ENCODE peak calls at places on chromosome 4, in seven cellular contexts. M is GM12892, K is dermis blood vessel endothelial cell, J is astrocyte of the spinal cord, U is astrocyte, H is iris pigment epithelial cell, Y is NCI-H69. O is an unnamed sample.

GRCh38 chr4:18069806-18070205 is 48.3 kb upstream of the LCORL start:
- DNase-seq in J (no peak), U (no peak), Y (no peak), K (peak; percentile 65), H (no peak), M (no peak), O (no peak)

GRCh38 chr4:3814026-3814570 is 47.9 kb downstream of the ADRA2C start:
- DNase-seq in J (no peak), H (no peak), M (no peak), U (no peak), Y (no peak), K (no peak), O (no peak)

GRCh38 chr4:183082053-183082452 is 17.0 kb upstream of the WWC2 start:
- DNase-seq in Y (peak; percentile 57), H (no peak), J (no peak), U (no peak), M (no peak), K (no peak), O (no peak)

GRCh38 chr4:145440292-145441007 is 41.2 kb upstream of the SMAD1 start:
- DNase-seq in K (peak; percentile 26), M (no peak), J (no peak), Y (no peak), H (no peak), U (no peak), O (no peak)

GRCh38 chr4:75038376-75038775 is 105.5 kb downstream of the PARM1 start:
- DNase-seq in K (no peak), M (no peak), Y (no peak), J (no peak), H (no peak), U (no peak), O (no peak)

GRCh38 chr4:150123073-150123472 is 44.8 kb downstream of the DCLK2 start:
- DNase-seq in J (no peak), M (no peak), Y (no peak), H (no peak), K (no peak), U (no peak), O (no peak)

GRCh38 chr4:110633358-110634319 is 10.8 kb upstream of the PITX2 start:
- DNase-seq in Y (no peak), H (peak; percentile 53), J (no peak), M (no peak), U (no peak), K (no peak), O (no peak)

GRCh38 chr4:78661923-78662521 is 110.5 kb downstream of the ANXA3 start:
- DNase-seq in M (no peak), K (peak; percentile 79), H (peak; percentile 65), U (no peak), J (peak; percentile 81), Y (peak; percentile 83), O (no peak)

GRCh38 chr4:173231916-173232315 is 63.3 kb downstream of the GALNT7 start:
- DNase-seq in J (peak; percentile 35), H (peak; percentile 32), K (peak; percentile 72), M (no peak), U (no peak), Y (peak; percentile 64), O (no peak)

GRCh38 chr4:99179626-99180025 is 35.5 kb upstream of the ADH4 start:
- DNase-seq in Y (peak; percentile 26), U (no peak), M (no peak), K (no peak), H (no peak), J (no peak), O (no peak)

GRCh38 chr4:20592666-20593065 is 107.6 kb upstream of the PACRGL start:
- DNase-seq in J (no peak), K (no peak), Y (no peak), H (peak; percentile 71), U (no peak), M (no peak), O (no peak)

GRCh38 chr4:145679991-145680455 is at the start of gene C4orf51:
- DNase-seq in H (peak; percentile 86), J (peak; percentile 73), U (peak; percentile 84), M (no peak), Y (peak; percentile 70), K (peak; percentile 85), O (no peak)

GRCh38 chr4:111943796-111944203 is 201.5 kb upstream of the FAM241A start:
- DNase-seq in U (no peak), K (peak; percentile 52), M (peak; percentile 5), H (peak; percentile 42), Y (peak; percentile 82), J (peak; percentile 17), O (no peak)

GRCh38 chr4:88660446-88661294 is 37.0 kb downstream of the NAP1L5 start:
- DNase-seq in H (peak; percentile 82), M (no peak), K (no peak), Y (no peak), J (peak; percentile 59), U (peak; percentile 51), O (no peak)